ENCODE peak calls at places on chromosomes 11 and 22, in seven cellular contexts. C is H1, Q is neuronal stem cell, S is mesendoderm, W is IMR-90, Y is H9, T is mesenchymal stem cell. F is an unnamed sample.

GRCh38 chr22:35839811-35840739 is 122.4 kb downstream of the APOL5 start:
- DNase-seq in T (peak), Y (peak), C (peak), S (peak), Q (peak), W (peak), F (peak)

GRCh38 chr22:45007247-45007945 is 2.4 kb downstream of the PHF21B start:
- DNase-seq in T (peak), S (peak), Q (peak), C (no peak), W (peak), Y (peak), F (no peak)

GRCh38 chr11:36372101-36372767 is 76.1 kb downstream of the PRR5L start:
- DNase-seq in Q (no peak), Y (no peak), W (peak), T (no peak), S (no peak), C (no peak), F (no peak)

GRCh38 chr11:121486054-121486453 is 33.3 kb upstream of the SORL1-AS1 start:
- DNase-seq in Y (no peak), T (no peak), S (no peak), C (no peak), W (no peak), Q (no peak), F (peak)

GRCh38 chr11:116696381-116696941 is 76.3 kb downstream of the BUD13 start:
- DNase-seq in W (no peak), C (no peak), Y (peak), Q (no peak), S (peak), T (no peak), F (peak)

GRCh38 chr11:34653851-34654490 is 33.1 kb downstream of the EHF start:
- DNase-seq in W (peak), C (no peak), T (peak), Q (no peak), S (peak), Y (no peak), F (peak)

GRCh38 chr11:130400793-130401483 is 27.5 kb downstream of the ADAMTS8 start:
- DNase-seq in Q (no peak), C (no peak), T (peak), W (peak), S (no peak), Y (no peak), F (peak)

GRCh38 chr11:97722065-97722464 is 1298.7 kb upstream of the CNTN5 start:
- DNase-seq in C (no peak), T (peak), W (peak), S (peak), Y (no peak), Q (no peak), F (no peak)

GRCh38 chr22:30881361-30882180 is 87.0 kb downstream of the MORC2 start:
- DNase-seq in Q (peak), S (peak), Y (no peak), C (no peak), W (no peak), T (no peak), F (no peak)

GRCh38 chr11:62336949-62337681 is at the start of gene ASRGL1:
- DNase-seq in S (peak), Q (peak), T (peak), W (peak), Y (peak), C (peak), F (peak)

GRCh38 chr11:132670921-132671675 is 861.2 kb downstream of the OPCML start:
- DNase-seq in W (no peak), Q (no peak), C (no peak), S (no peak), Y (no peak), T (no peak), F (no peak)

GRCh38 chr11:67211656-67212436 is 54.4 kb upstream of the GRK2 start:
- DNase-seq in S (no peak), T (no peak), Q (no peak), W (no peak), C (no peak), Y (no peak), F (no peak)

GRCh38 chr22:35629406-35630234 is 12.5 kb upstream of the MB start:
- DNase-seq in C (peak), Y (peak), Q (no peak), W (peak), T (peak), S (peak), F (peak)

GRCh38 chr11:122486793-122487495 is 168.6 kb upstream of the UBASH3B start:
- DNase-seq in C (no peak), Y (peak), T (peak), Q (peak), S (peak), W (peak), F (peak)

GRCh38 chr11:34940026-34940677 is 23.7 kb downstream of the PDHX start:
- DNase-seq in Y (no peak), C (no peak), S (no peak), Q (no peak), W (peak), T (peak), F (peak)

GRCh38 chr11:99268895-99269294 is 248.1 kb downstream of the CNTN5 start:
- DNase-seq in Y (no peak), C (no peak), S (no peak), Q (no peak), T (no peak), W (no peak), F (no peak)

GRCh38 chr11:101584651-101585050 is 844 bp upstream of the TRPC6 start:
- DNase-seq in W (no peak), Y (no peak), T (no peak), S (no peak), C (no peak), Q (no peak), F (no peak)

GRCh38 chr22:36439481-36440271 is 41.8 kb downstream of the TXN2 start:
- DNase-seq in Y (no peak), W (peak), T (peak), Q (no peak), S (peak), C (no peak), F (peak)

GRCh38 chr22:37021710-37022482 is 2.4 kb downstream of the MPST start:
- DNase-seq in S (no peak), Y (no peak), T (peak), Q (peak), C (no peak), W (peak), F (no peak)

GRCh38 chr22:42673898-42674390 is 24.8 kb upstream of the CYB5R3 start:
- DNase-seq in W (no peak), T (no peak), C (no peak), S (peak), Y (no peak), Q (no peak), F (peak)

GRCh38 chr11:26715133-26715532 is 6.7 kb downstream of the SLC5A12 start:
- DNase-seq in Q (no peak), C (no peak), T (no peak), Y (no peak), W (no peak), S (no peak), F (no peak)

GRCh38 chr22:48710410-48710809 is 1117.3 kb downstream of the BRD1 start:
- DNase-seq in S (no peak), Y (no peak), C (no peak), T (no peak), Q (no peak), W (no peak), F (no peak)

GRCh38 chr11:131694526-131695424 is 324.4 kb downstream of the NTM start:
- DNase-seq in W (peak), S (peak), Q (peak), T (peak), C (peak), Y (peak), F (peak)

GRCh38 chr11:36306888-36307287 is 10.8 kb downstream of the PRR5L start:
- DNase-seq in W (no peak), C (no peak), Y (no peak), Q (no peak), S (peak), T (peak), F (peak)

GRCh38 chr11:105168457-105168856 is 28.9 kb upstream of the CARD18 start:
- DNase-seq in W (peak), T (peak), Y (no peak), Q (no peak), C (no peak), S (no peak), F (no peak)

GRCh38 chr11:133936136-133936535 is 20.6 kb downstream of the IGSF9B start:
- DNase-seq in Y (no peak), S (no peak), W (no peak), T (no peak), Q (no peak), C (no peak), F (no peak)

GRCh38 chr11:65574147-65574962 is 1.5 kb upstream of the EHBP1L1 start:
- DNase-seq in W (peak), Y (peak), S (peak), T (peak), C (peak), Q (peak), F (peak)

GRCh38 chr11:20274031-20274430 is 89.5 kb upstream of the HTATIP2 start:
- DNase-seq in Y (no peak), S (peak), W (no peak), Q (peak), T (no peak), C (no peak), F (no peak)

GRCh38 chr11:112553340-112553739 is 292.7 kb upstream of the PLET1 start:
- DNase-seq in C (no peak), Q (no peak), S (no peak), Y (no peak), W (no peak), T (no peak), F (no peak)

GRCh38 chr11:112554586-112554985 is 293.9 kb upstream of the PLET1 start:
- DNase-seq in Y (no peak), Q (no peak), W (no peak), T (no peak), C (no peak), S (no peak), F (no peak)

GRCh38 chr11:112543390-112543789 is 282.7 kb upstream of the PLET1 start:
- DNase-seq in Q (no peak), T (no peak), Y (no peak), S (no peak), C (no peak), W (no peak), F (no peak)

GRCh38 chr11:112548641-112549040 is 288.0 kb upstream of the PLET1 start:
- DNase-seq in S (no peak), Y (no peak), T (no peak), W (no peak), C (no peak), Q (no peak), F (no peak)
- H2BK5ac ChIP-seq in S (no peak), Y (no peak), T (no peak), W (no peak), C (no peak), Q (no peak), F (no peak)

GRCh38 chr22:29184886-29185575 is 20.7 kb upstream of the EMID1 start:
- DNase-seq in C (no peak), Q (no peak), S (no peak), W (no peak), Y (no peak), T (no peak), F (no peak)
- H2BK120ac ChIP-seq in C (no peak), Q (no peak), S (no peak), W (no peak), Y (no peak), T (no peak), F (no peak)

GRCh38 chr22:40326905-40327735 is 19.2 kb upstream of the ADSL start:
- DNase-seq in S (peak), C (no peak), T (peak), Q (peak), W (peak), Y (peak), F (no peak)

GRCh38 chr22:40329466-40329865 is 16.8 kb upstream of the ADSL start:
- DNase-seq in S (no peak), Y (no peak), T (no peak), W (no peak), Q (no peak), C (no peak), F (peak)

GRCh38 chr22:40329021-40329456 is 17.3 kb upstream of the ADSL start:
- DNase-seq in Q (no peak), Y (no peak), W (no peak), C (no peak), S (no peak), T (no peak), F (no peak)

GRCh38 chr22:40331706-40332105 is 14.6 kb upstream of the ADSL start:
- DNase-seq in C (no peak), Q (no peak), W (no peak), S (peak), Y (peak), T (no peak), F (no peak)

DNA sequence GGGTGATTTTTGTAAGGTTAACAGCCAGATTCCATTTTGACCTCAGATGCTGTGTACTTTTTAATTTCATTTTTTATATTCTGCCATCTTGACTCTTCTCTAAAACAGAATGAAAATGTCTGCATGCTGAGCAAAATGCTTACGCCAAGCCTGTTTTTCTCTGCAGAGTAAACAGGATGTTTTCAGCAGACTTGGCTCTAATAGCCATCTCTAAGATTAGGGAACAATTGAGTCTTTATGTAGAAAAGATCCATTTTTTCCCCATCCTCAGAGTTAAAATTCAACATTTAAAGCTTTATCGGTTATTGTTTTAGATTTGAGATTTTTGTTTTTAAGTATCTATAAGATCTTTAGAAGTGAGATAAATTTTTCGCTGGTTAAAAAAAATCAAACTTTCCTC is 17.7 kb upstream of the ADSL start:
- DNase-seq in C (no peak), W (no peak), T (no peak), Y (no peak), Q (no peak), S (no peak), F (no peak)
- H2BK5ac ChIP-seq in C (no peak), W (no peak), T (no peak), Y (no peak), Q (no peak), S (no peak), F (no peak)

GRCh38 chr11:115420524-115420923 is 83.7 kb downstream of the CADM1 start:
- DNase-seq in C (no peak), Y (no peak), Q (no peak), W (no peak), T (no peak), S (no peak), F (no peak)

GRCh38 chr11:115415939-115416338 is 88.3 kb downstream of the CADM1 start:
- DNase-seq in C (no peak), Y (no peak), S (no peak), T (no peak), Q (no peak), W (no peak), F (no peak)

GRCh38 chr11:115421338-115422012 is 82.7 kb downstream of the CADM1 start:
- DNase-seq in Y (no peak), C (no peak), T (no peak), Q (no peak), W (no peak), S (no peak), F (no peak)

GRCh38 chr11:115418626-115419025 is 85.6 kb downstream of the CADM1 start:
- DNase-seq in Q (no peak), S (no peak), C (no peak), Y (no peak), W (no peak), T (no peak), F (no peak)

GRCh38 chr11:115418081-115418480 is 86.1 kb downstream of the CADM1 start:
- DNase-seq in T (no peak), W (no peak), C (no peak), Q (no peak), Y (no peak), S (no peak), F (no peak)
- H2BK120ac ChIP-seq in T (no peak), W (no peak), C (no peak), Q (no peak), Y (no peak), S (no peak), F (no peak)

GRCh38 chr11:3638513-3638912 is 3.3 kb downstream of the ART5 start:
- DNase-seq in C (no peak), W (no peak), Q (no peak), Y (no peak), S (no peak), T (no peak), F (no peak)

GRCh38 chr11:3642071-3642951 is 519 bp upstream of the ART5 start:
- DNase-seq in Y (peak), Q (peak), S (peak), W (peak), C (peak), T (peak), F (peak)

GRCh38 chr11:3639841-3640240 is 2.0 kb downstream of the ART5 start:
- DNase-seq in W (no peak), Y (no peak), Q (no peak), S (no peak), C (no peak), T (no peak), F (no peak)

GRCh38 chr11:3641701-3642070 is at the start of gene ART5:
- DNase-seq in T (no peak), W (no peak), Q (no peak), Y (no peak), C (no peak), S (no peak), F (no peak)

DNA sequence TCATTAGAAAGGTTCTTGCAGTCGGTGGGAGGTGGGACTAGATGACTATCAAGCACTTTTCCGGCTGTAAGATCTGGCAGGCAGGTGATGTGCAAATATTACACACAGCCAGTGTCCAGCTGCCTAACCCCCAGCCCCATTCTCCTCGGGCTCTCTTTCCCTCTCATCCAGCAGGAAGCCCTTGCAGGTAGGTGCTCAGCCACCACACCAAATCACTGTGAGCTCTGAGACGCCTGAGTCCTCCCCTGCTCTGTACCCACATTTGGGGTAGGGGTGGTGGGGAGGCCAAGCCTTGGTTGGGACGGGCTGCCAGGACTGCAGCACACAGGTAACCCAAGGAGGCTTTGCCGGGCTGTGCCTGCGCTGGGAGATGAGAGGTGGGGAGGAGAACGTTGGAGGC is 601 bp downstream of the ART5 start:
- DNase-seq in C (no peak), Q (no peak), T (no peak), W (no peak), S (no peak), Y (no peak), F (no peak)
- H2BK5ac ChIP-seq in C (no peak), Q (no peak), T (no peak), W (no peak), S (no peak), Y (no peak), F (no peak)

DNA sequence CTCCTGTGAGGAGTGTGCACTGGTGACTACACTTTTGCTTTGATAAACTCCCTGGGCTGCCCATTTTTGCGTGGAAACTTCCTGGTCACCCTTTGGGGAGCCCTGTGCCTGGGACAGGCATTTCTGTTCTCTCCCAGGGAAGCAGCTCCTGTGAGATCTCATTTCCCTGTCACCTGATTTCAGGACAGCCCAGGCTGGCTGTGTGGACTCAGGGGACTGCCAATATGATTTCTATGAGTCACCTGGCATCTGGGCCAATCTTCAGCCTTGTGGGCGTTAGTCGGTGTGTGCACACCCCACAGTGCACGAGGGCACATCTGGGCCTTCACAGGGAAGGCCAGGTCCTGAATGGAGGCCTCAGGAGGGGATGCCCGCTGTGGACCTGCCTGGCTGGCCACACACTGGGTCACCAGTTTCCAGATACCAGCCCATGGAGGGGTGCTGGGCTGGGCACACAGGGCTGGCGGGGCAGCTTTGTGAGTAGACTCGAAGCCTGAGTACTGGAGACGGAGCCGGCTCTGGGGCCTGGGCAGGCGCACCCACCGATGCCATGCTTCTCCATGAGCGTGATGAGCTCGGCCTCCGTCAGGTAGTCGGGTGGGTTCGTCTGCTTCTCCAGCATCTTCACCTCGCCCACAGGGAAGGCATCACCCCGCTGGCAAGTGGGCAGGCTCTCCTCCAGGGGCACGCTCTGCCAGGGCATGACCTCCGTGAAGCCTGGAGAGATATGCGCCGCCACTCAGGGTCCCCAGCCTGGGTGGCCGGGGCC is 9.4 kb upstream of the PPM1F start:
- DNase-seq in Y (no peak), C (no peak), W (peak), S (no peak), Q (no peak), T (peak), F (no peak)
- H2BK120ac ChIP-seq in Y (no peak), C (no peak), W (no peak), S (no peak), Q (no peak), T (no peak), F (no peak)

DNA sequence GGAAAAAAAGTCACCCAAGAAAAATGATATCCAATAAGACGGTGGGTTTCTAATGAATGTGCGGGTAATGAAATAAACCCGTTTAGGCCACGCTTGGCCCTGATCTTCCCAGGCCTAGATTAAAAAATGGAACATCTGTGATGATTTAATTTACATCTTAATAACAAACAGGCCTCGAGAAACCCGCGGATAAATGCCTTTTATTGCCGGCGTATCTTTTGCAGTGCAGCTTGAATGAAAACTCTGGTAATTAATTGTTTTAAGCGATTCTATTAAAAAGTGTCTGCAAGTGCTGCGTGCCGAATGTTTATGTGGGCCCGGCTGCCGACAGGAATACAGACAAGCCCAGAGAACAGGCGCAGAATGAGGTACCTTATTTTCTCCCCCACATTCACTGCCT is 420.7 kb downstream of the MN1 start:
- DNase-seq in Y (peak), T (no peak), S (no peak), Q (no peak), C (no peak), W (no peak), F (no peak)
- H2BK5ac ChIP-seq in Y (no peak), T (no peak), S (no peak), Q (no peak), C (no peak), W (no peak), F (no peak)

F was measured in trophoblast cell.